ENCODE peak calls at places on chromosome 16, in eight cellular contexts. D is pancreas, S is OCI-LY7, L is astrocyte of the spinal cord, O is Caco-2, C is AG04450, Q is heart left ventricle, J is body of pancreas. V is an unnamed sample.

GRCh38 chr16:76265434-76266045 is 11.7 kb upstream of the CNTNAP4 start:
- DNase-seq in Q (no peak), L (peak; percentile 16), J (peak; percentile 57), D (no peak), O (peak; percentile 58), S (peak; percentile 48), C (peak; percentile 8), V (peak; percentile 19)

GRCh38 chr16:2429771-2430663 is 770 bp downstream of the CCNF start:
- DNase-seq in L (peak; percentile 24), S (peak; percentile 75), Q (no peak), D (no peak), C (no peak), O (no peak), J (no peak), V (peak; percentile 66)

GRCh38 chr16:46573834-46574159 is 47.4 kb downstream of the SHCBP1 start:
- DNase-seq in D (no peak), L (no peak), J (no peak), C (no peak), Q (no peak), S (no peak), O (no peak), V (no peak)

GRCh38 chr16:74936902-74937560 is 47.9 kb downstream of the WDR59 start:
- DNase-seq in Q (no peak), J (no peak), D (no peak), S (no peak), O (no peak), C (peak; percentile 15), L (peak; percentile 83), V (peak; percentile 47)

GRCh38 chr16:31700200-31700529 is 172.5 kb downstream of the AHSP start:
- DNase-seq in S (no peak), O (no peak), J (no peak), Q (no peak), C (no peak), L (no peak), D (no peak), V (peak; percentile 91)

GRCh38 chr16:55283776-55284717 is 40.0 kb upstream of the IRX6 start:
- DNase-seq in D (no peak), S (no peak), O (no peak), J (no peak), Q (no peak), L (no peak), C (no peak), V (no peak)

GRCh38 chr16:56700195-56700594 is 17.9 kb downstream of the MT1X start:
- DNase-seq in O (no peak), S (no peak), L (no peak), D (no peak), Q (no peak), J (no peak), C (no peak), V (no peak)

GRCh38 chr16:89909777-89910716 is 8.6 kb upstream of the MC1R start:
- DNase-seq in L (peak; percentile 76), D (no peak), S (peak; percentile 74), O (peak; percentile 69), J (peak; percentile 68), C (no peak), Q (peak; percentile 91), V (peak; percentile 88)

GRCh38 chr16:73176577-73177013 is 128.7 kb upstream of the ZFHX3 start:
- DNase-seq in Q (no peak), L (peak; percentile 82), J (no peak), D (no peak), C (peak; percentile 70), O (no peak), S (no peak), V (no peak)

GRCh38 chr16:70678121-70678897 is 7.5 kb downstream of the MTSS2 start:
- DNase-seq in L (no peak), S (no peak), D (no peak), O (no peak), J (no peak), Q (peak; percentile 63), C (no peak), V (no peak)

GRCh38 chr16:4511441-4512082 is 27.0 kb downstream of the CDIP1 start:
- DNase-seq in D (peak; percentile 62), Q (no peak), L (peak; percentile 26), O (peak; percentile 64), J (peak; percentile 74), C (no peak), S (peak; percentile 40), V (no peak)

GRCh38 chr16:24906901-24907300 is 61.1 kb downstream of the SLC5A11 start:
- DNase-seq in O (no peak), J (no peak), L (no peak), S (no peak), Q (no peak), D (no peak), C (no peak), V (peak; percentile 6)

GRCh38 chr16:87465306-87465705 is 27.5 kb downstream of the ZCCHC14 start:
- DNase-seq in S (no peak), J (peak; percentile 82), L (peak; percentile 84), O (no peak), D (peak; percentile 90), C (peak; percentile 52), Q (no peak), V (no peak)

DNA sequence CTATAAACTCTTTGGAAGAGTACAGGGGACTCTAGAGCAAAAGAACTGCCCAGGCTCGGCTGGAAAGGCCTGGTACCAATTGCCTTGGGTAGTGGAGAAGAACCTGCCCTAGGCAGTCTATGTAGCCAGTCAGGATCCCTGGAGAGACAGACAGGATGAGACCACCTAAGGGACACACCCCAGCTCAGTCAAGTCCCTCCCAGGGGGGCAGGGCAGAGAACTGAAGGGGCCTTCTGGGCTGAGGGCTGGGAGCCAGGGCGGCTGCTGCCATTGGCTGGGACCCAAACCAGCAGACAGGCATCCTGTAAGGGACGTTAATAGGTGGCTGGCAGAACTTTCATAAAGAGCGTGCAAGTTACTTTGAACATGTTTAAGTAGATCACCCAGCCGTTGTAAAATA is 12.8 kb upstream of the SLC38A8 start:
- DNase-seq in C (no peak), J (peak; percentile 34), S (no peak), D (no peak), O (no peak), L (peak; percentile 18), Q (no peak), V (no peak)
- TF ChIP-seq CTCF in C (no peak), J (no peak), S (no peak), D (no peak), O (no peak), L (no peak), Q (no peak), V (no peak)

DNA sequence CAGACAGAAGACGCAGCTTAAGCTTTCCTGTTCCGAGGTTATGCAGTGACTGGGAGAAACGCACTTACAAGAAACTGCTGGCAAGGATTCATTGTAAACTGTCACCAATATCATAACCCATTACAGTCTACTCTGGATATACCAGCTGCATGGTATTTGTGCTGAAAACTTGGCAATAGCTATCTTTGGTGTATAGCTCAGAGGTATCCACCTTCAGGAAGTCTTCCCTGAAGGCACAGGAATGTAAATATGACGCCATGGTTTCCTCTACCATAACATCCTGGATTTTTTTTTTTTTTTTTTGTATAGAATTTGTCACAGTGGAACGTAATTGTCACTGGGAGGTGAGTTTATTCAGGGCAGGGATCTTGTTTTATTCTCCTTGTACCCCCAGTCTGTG is 406.2 kb downstream of the GRIN2A start:
- DNase-seq in C (no peak), S (no peak), L (no peak), D (no peak), Q (no peak), J (no peak), O (no peak), V (no peak)
- TF ChIP-seq CTCF in C (no peak), S (no peak), L (no peak), D (no peak), Q (no peak), J (no peak), O (no peak), V (no peak)

DNA sequence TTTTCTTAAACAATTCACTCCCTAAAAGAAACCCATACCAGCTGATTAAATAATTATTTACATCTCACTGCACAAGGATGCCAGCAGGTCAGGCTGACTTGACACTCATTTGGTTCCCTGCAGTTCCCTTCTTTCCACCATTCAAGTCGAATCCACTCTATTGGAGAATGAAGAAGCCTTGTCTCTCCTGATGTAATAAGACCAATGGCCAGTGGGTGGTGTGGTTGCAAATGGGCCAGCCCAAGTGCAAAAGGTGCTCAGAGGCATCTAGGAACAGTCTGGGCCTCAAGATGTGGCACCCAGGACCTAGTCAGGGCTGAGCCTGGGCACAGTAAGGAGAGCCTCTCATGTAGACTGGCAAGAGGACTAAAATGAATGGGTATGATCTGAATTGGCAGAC is 9.3 kb downstream of the C16orf78 start:
- DNase-seq in J (no peak), D (no peak), O (no peak), C (no peak), S (peak; percentile 54), L (no peak), Q (no peak), V (no peak)
- TF ChIP-seq CTCF in J (no peak), D (no peak), O (peak; percentile 25), C (no peak), S (peak; percentile 74), L (peak; percentile 5), Q (no peak), V (peak; percentile 5)

DNA sequence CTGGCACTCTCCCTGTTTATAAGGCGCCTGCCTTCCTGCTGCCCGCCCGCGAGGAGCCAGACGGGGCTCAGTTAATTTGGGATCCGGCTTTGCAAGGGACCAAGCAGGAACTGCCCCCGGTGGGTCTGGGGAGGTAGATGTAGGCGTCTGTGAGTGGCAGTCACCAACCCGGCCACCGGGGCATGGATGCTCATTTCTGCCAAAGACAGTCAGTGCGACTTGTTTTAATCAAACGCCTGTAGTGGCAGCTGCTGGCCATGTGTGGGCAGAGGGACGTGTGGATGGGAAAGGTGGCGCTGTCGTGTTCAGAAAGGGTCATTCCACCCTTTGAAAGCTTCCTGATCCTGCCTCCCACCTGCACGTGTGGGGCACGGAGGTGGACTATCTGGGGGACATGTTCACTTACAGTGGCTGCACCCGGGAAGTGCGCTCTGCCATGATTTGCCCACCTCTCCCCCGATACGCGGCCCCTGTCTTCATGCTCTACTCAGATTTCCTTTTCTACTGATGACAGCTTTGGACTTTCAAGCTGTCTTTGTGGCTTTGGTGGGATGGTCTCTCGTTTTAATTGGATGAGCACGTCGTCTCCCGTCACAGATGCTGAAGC is 60.3 kb upstream of the CIBAR2 start:
- DNase-seq in D (peak; percentile 69), C (no peak), Q (no peak), O (no peak), J (peak; percentile 59), L (no peak), S (no peak), V (no peak)
- TF ChIP-seq CTCF in D (peak; percentile 32), C (peak; percentile 31), Q (peak; percentile 47), O (peak; percentile 42), J (peak; percentile 35), L (peak; percentile 25), S (peak; percentile 37), V (peak; percentile 15)

V was measured in GM13976.